ENCODE peak calls at places on chromosomes 7 and 10, in four cellular contexts. One of them, this sample, is unnamed.

GRCh38 chr10:126094537-126094936 is 198.2 kb downstream of the FANK1 start:
- DNase-seq in GM12878: no peak
- DNase-seq in IMR-90: peak; percentile 42
- DNase-seq in K562: no peak
- DNase-seq in this sample: no peak

GRCh38 chr7:94087664-94088352 is 83.7 kb upstream of the BET1 start:
- DNase-seq in GM12878: peak; percentile 66
- DNase-seq in IMR-90: peak; percentile 85
- DNase-seq in K562: peak; percentile 57
- DNase-seq in this sample: peak; percentile 81

GRCh38 chr10:104642311-104643022 is 1.4 kb downstream of the SORCS3 start:
- DNase-seq in GM12878: no peak
- DNase-seq in IMR-90: no peak
- DNase-seq in K562: peak; percentile 7
- DNase-seq in this sample: peak; percentile 65

GRCh38 chr7:12287886-12288285 is 76.8 kb downstream of the TMEM106B start:
- DNase-seq in GM12878: no peak
- DNase-seq in IMR-90: no peak
- DNase-seq in K562: no peak
- DNase-seq in this sample: no peak

GRCh38 chr7:4849390-4849789 is 12.4 kb downstream of the PAPOLB start:
- DNase-seq in GM12878: no peak
- DNase-seq in IMR-90: peak; percentile 26
- DNase-seq in K562: peak; percentile 64
- DNase-seq in this sample: peak; percentile 48

GRCh38 chr7:116356979-116357378 is 142.6 kb upstream of the CAV2 start:
- DNase-seq in GM12878: no peak
- DNase-seq in IMR-90: peak; percentile 33
- DNase-seq in K562: no peak
- DNase-seq in this sample: no peak

GRCh38 chr10:71333154-71333887 is 14.3 kb downstream of the SLC29A3 start:
- DNase-seq in GM12878: no peak
- DNase-seq in IMR-90: no peak
- DNase-seq in K562: no peak
- DNase-seq in this sample: no peak

GRCh38 chr10:11381023-11381422 is 230.4 kb downstream of the USP6NL start:
- DNase-seq in GM12878: no peak
- DNase-seq in IMR-90: peak; percentile 32
- DNase-seq in K562: no peak
- DNase-seq in this sample: no peak

GRCh38 chr7:105776068-105776790 is 100.2 kb downstream of the ATXN7L1 start:
- DNase-seq in GM12878: no peak
- DNase-seq in IMR-90: peak; percentile 100
- DNase-seq in K562: peak; percentile 46
- DNase-seq in this sample: peak; percentile 83

GRCh38 chr10:36519909-36520308 is 605.5 kb upstream of the ANKRD30A start:
- DNase-seq in GM12878: no peak
- DNase-seq in IMR-90: no peak
- DNase-seq in K562: no peak
- DNase-seq in this sample: no peak

GRCh38 chr7:20159226-20159747 is 57.9 kb downstream of the MACC1 start:
- DNase-seq in GM12878: no peak
- DNase-seq in IMR-90: no peak
- DNase-seq in K562: no peak
- DNase-seq in this sample: no peak

GRCh38 chr10:126663880-126664279 is 6.6 kb downstream of the C10orf90 start:
- DNase-seq in GM12878: no peak
- DNase-seq in IMR-90: peak; percentile 0
- DNase-seq in K562: no peak
- DNase-seq in this sample: peak; percentile 5

GRCh38 chr10:106548832-106549231 is 615.7 kb downstream of the SORCS1 start:
- DNase-seq in GM12878: no peak
- DNase-seq in IMR-90: no peak
- DNase-seq in K562: no peak
- DNase-seq in this sample: no peak

GRCh38 chr10:14413583-14413982 is 82.9 kb upstream of the FRMD4A start:
- DNase-seq in GM12878: no peak
- DNase-seq in IMR-90: peak; percentile 12
- DNase-seq in K562: no peak
- DNase-seq in this sample: no peak

GRCh38 chr7:1705339-1705738 is 35.3 kb downstream of the ELFN1 start:
- DNase-seq in GM12878: no peak
- DNase-seq in IMR-90: no peak
- DNase-seq in K562: no peak
- DNase-seq in this sample: no peak

GRCh38 chr10:124366343-124366742 is 52.4 kb downstream of the OAT start:
- DNase-seq in GM12878: no peak
- DNase-seq in IMR-90: no peak
- DNase-seq in K562: no peak
- DNase-seq in this sample: no peak

GRCh38 chr10:60399343-60399742 is 9.7 kb upstream of the ANK3 start:
- DNase-seq in GM12878: no peak
- DNase-seq in IMR-90: no peak
- DNase-seq in K562: no peak
- DNase-seq in this sample: no peak

GRCh38 chr7:20642171-20642570 is 26.7 kb downstream of the ABCB5 start:
- DNase-seq in GM12878: no peak
- DNase-seq in IMR-90: no peak
- DNase-seq in K562: no peak
- DNase-seq in this sample: no peak

GRCh38 chr10:96814264-96814663 is 17.8 kb upstream of the LCOR start:
- DNase-seq in GM12878: no peak
- DNase-seq in IMR-90: peak; percentile 86
- DNase-seq in K562: no peak
- DNase-seq in this sample: peak; percentile 34

GRCh38 chr7:68640103-68640502 is 958.2 kb upstream of the AUTS2 start:
- DNase-seq in GM12878: no peak
- DNase-seq in IMR-90: no peak
- DNase-seq in K562: no peak
- DNase-seq in this sample: no peak

GRCh38 chr7:29808075-29808786 is 1.9 kb downstream of the WIPF3 start:
- DNase-seq in GM12878: no peak
- DNase-seq in IMR-90: no peak
- DNase-seq in K562: no peak
- DNase-seq in this sample: no peak

GRCh38 chr7:73520673-73521635 is 1.1 kb downstream of the BAZ1B start:
- DNase-seq in GM12878: no peak
- DNase-seq in IMR-90: peak; percentile 30
- DNase-seq in K562: peak; percentile 34
- DNase-seq in this sample: peak; percentile 44

GRCh38 chr10:128624656-128625530 is 498.7 kb upstream of the MKI67 start:
- DNase-seq in GM12878: no peak
- DNase-seq in IMR-90: no peak
- DNase-seq in K562: no peak
- DNase-seq in this sample: no peak

GRCh38 chr7:157132796-157133195 is 5.9 kb upstream of the UBE3C start:
- DNase-seq in GM12878: no peak
- DNase-seq in IMR-90: no peak
- DNase-seq in K562: no peak
- DNase-seq in this sample: no peak

GRCh38 chr10:94062611-94063010 is 68.9 kb downstream of the PLCE1 start:
- DNase-seq in GM12878: no peak
- DNase-seq in IMR-90: no peak
- DNase-seq in K562: no peak
- DNase-seq in this sample: no peak

GRCh38 chr7:114419441-114420107 is 5.0 kb downstream of the FOXP2 start:
- DNase-seq in GM12878: no peak
- DNase-seq in IMR-90: peak; percentile 81
- DNase-seq in K562: no peak
- DNase-seq in this sample: no peak

GRCh38 chr7:76998263-76998666 is 33.9 kb downstream of the SPDYE17 start:
- DNase-seq in GM12878: no peak
- DNase-seq in IMR-90: no peak
- DNase-seq in K562: peak; percentile 8
- DNase-seq in this sample: no peak

GRCh38 chr10:132117146-132117545 is 51.4 kb downstream of the JAKMIP3 start:
- DNase-seq in GM12878: no peak
- DNase-seq in IMR-90: no peak
- DNase-seq in K562: no peak
- DNase-seq in this sample: no peak

DNA sequence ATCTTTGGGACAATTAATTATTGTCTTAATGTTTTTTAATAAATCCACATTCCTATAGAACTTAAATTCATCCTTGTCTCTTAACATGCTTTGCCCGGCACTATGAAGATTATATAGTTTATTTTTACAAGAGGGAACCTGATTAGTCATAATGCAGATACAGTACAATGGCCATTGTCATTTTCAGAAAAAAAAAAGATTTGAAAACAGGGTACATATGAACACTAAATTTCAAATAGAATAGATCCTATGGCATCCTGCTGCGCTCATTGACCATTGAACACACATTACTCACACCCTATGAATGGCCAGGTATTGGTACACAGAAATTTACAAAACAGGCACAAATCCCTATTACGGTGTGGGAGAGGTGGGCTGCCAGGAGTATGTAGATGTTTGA is 2.0 kb upstream of the KLF6 start:
- DNase-seq in GM12878: no peak
- DNase-seq in IMR-90: peak; percentile 12
- DNase-seq in K562: no peak
- DNase-seq in this sample: no peak
- TF ChIP-seq ELK1 in GM12878: no peak
- TF ChIP-seq ELK1 in IMR-90: no peak
- TF ChIP-seq ELK1 in K562: no peak
- TF ChIP-seq ELK1 in this sample: no peak

GRCh38 chr7:38699481-38699880 is 68.3 kb upstream of the AMPH start:
- DNase-seq in GM12878: no peak
- DNase-seq in IMR-90: peak; percentile 50
- DNase-seq in K562: no peak
- DNase-seq in this sample: no peak
- TF ChIP-seq ELK1 in GM12878: no peak
- TF ChIP-seq ELK1 in IMR-90: no peak
- TF ChIP-seq ELK1 in K562: no peak
- TF ChIP-seq ELK1 in this sample: no peak

GRCh38 chr10:69455009-69455763 is 3.9 kb downstream of the TSPAN15 start:
- DNase-seq in GM12878: no peak
- DNase-seq in IMR-90: no peak
- DNase-seq in K562: no peak
- DNase-seq in this sample: no peak
- TF ChIP-seq ELK1 in GM12878: no peak
- TF ChIP-seq ELK1 in IMR-90: no peak
- TF ChIP-seq ELK1 in K562: no peak
- TF ChIP-seq ELK1 in this sample: no peak

GRCh38 chr10:110858297-110858934 is 13.3 kb upstream of the PDCD4 start:
- DNase-seq in GM12878: no peak
- DNase-seq in IMR-90: no peak
- DNase-seq in K562: peak; percentile 73
- DNase-seq in this sample: no peak
- TF ChIP-seq ELK1 in GM12878: no peak
- TF ChIP-seq ELK1 in IMR-90: no peak
- TF ChIP-seq ELK1 in K562: no peak
- TF ChIP-seq ELK1 in this sample: no peak

DNA sequence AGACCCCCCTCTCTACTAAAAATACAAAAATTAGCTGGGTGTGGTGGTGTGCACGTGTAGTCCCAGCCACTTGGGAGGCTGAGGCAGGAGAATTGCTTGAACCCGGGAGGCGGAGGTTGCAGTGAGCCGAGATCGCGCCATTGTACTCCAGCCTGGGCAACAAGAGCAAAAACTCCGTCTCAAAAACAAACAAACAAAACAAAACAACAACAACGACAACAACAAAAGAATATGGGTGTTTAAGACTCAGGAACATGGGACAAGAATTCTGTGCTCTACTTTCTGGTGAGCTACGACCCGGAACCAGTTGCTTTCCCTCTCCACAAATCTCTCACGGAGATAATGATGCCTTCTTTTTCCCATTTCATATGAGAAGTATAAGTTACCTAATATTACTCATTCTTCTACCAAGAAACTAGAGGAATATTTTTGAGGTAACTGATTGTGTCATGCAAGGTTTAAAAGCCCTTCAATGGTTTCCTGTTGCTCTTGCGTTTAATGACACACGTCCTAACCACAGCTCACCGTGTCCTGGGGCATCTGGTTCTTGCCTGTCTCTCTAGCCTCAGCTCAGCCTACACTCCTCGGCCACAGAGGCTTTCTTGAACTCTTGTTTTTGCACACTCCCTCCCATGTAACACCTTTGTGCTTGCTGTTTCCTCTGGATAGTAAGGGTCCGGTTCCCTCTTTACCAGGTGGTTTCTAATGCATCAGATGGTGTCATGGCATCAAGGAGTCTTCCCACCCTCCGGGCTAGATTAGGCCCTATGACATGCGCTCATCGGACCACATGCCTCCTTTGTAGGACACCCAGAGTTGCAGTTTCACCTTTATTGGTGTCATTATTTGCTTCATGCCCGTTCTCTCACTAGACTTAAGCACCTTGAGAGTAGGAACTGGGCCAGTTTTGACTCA is 67.5 kb downstream of the PFKFB3 start:
- DNase-seq in GM12878: peak; percentile 55
- DNase-seq in IMR-90: peak; percentile 19
- DNase-seq in K562: no peak
- DNase-seq in this sample: no peak
- TF ChIP-seq ELK1 in GM12878: no peak
- TF ChIP-seq ELK1 in IMR-90: no peak
- TF ChIP-seq ELK1 in K562: no peak
- TF ChIP-seq ELK1 in this sample: no peak

This sample was measured in A549.